ENCODE peak calls at places on chromosomes 3 and 15, in six cellular contexts. One of them, this sample, is unnamed.

GRCh38 chr3:37694236-37694635 is 167.4 kb upstream of the CTDSPL start:
- DNase-seq in K562: no peak
- DNase-seq in H1: no peak
- DNase-seq in HepG2: no peak
- DNase-seq in GM12892: no peak
- DNase-seq in GM12878: no peak
- DNase-seq in this sample: no peak

GRCh38 chr3:164526250-164526649 is 552.0 kb downstream of the SI start:
- DNase-seq in GM12892: no peak
- DNase-seq in H1: no peak
- DNase-seq in K562: no peak
- DNase-seq in HepG2: no peak
- DNase-seq in GM12878: no peak
- DNase-seq in this sample: no peak

GRCh38 chr15:56537881-56538280 is 72.9 kb upstream of the MNS1 start:
- DNase-seq in H1: no peak
- DNase-seq in K562: no peak
- DNase-seq in GM12878: no peak
- DNase-seq in HepG2: no peak
- DNase-seq in GM12892: no peak
- DNase-seq in this sample: no peak

GRCh38 chr3:155031191-155031590 is 48.9 kb upstream of the MME start:
- DNase-seq in K562: no peak
- DNase-seq in HepG2: no peak
- DNase-seq in GM12892: no peak
- DNase-seq in H1: no peak
- DNase-seq in GM12878: no peak
- DNase-seq in this sample: no peak

GRCh38 chr15:83446904-83447708 is at the start of gene SH3GL3:
- DNase-seq in HepG2: no peak
- DNase-seq in GM12878: no peak
- DNase-seq in K562: peak
- DNase-seq in GM12892: no peak
- DNase-seq in H1: peak
- DNase-seq in this sample: no peak

GRCh38 chr3:182795383-182795782 is 2.1 kb downstream of the ATP11B start:
- DNase-seq in GM12878: no peak
- DNase-seq in GM12892: peak
- DNase-seq in K562: peak
- DNase-seq in HepG2: no peak
- DNase-seq in H1: no peak
- DNase-seq in this sample: peak

GRCh38 chr3:138863776-138864113 is 29.0 kb upstream of the PIK3CB start:
- DNase-seq in GM12878: no peak
- DNase-seq in K562: no peak
- DNase-seq in GM12892: no peak
- DNase-seq in HepG2: no peak
- DNase-seq in H1: no peak
- DNase-seq in this sample: no peak

GRCh38 chr3:122563717-122564025 is 429 bp downstream of the PARP9 start:
- DNase-seq in K562: no peak
- DNase-seq in GM12892: no peak
- DNase-seq in GM12878: no peak
- DNase-seq in H1: no peak
- DNase-seq in HepG2: no peak
- DNase-seq in this sample: no peak

GRCh38 chr3:37291275-37291700 is 116.9 kb upstream of the LRRFIP2 start:
- DNase-seq in HepG2: no peak
- DNase-seq in GM12892: no peak
- DNase-seq in H1: no peak
- DNase-seq in GM12878: no peak
- DNase-seq in K562: peak
- DNase-seq in this sample: no peak

GRCh38 chr3:104546301-104546700 is 820.4 kb upstream of the ALCAM start:
- DNase-seq in H1: no peak
- DNase-seq in GM12878: no peak
- DNase-seq in GM12892: no peak
- DNase-seq in HepG2: no peak
- DNase-seq in K562: no peak
- DNase-seq in this sample: no peak

GRCh38 chr15:66053991-66054390 is 184.7 kb downstream of the RAB11A start:
- DNase-seq in GM12892: no peak
- DNase-seq in HepG2: no peak
- DNase-seq in GM12878: no peak
- DNase-seq in H1: no peak
- DNase-seq in K562: no peak
- DNase-seq in this sample: no peak

GRCh38 chr15:36499751-36500389 is 79.6 kb upstream of the CDIN1 start:
- DNase-seq in HepG2: no peak
- DNase-seq in H1: no peak
- DNase-seq in GM12892: no peak
- DNase-seq in GM12878: no peak
- DNase-seq in K562: no peak
- DNase-seq in this sample: no peak

GRCh38 chr3:125003369-125003853 is 52.4 kb downstream of the HEG1 start:
- DNase-seq in GM12892: no peak
- DNase-seq in H1: no peak
- DNase-seq in GM12878: no peak
- DNase-seq in K562: no peak
- DNase-seq in HepG2: peak
- DNase-seq in this sample: no peak

GRCh38 chr3:189744235-189744634 is 113.0 kb downstream of the TP63 start:
- DNase-seq in GM12878: no peak
- DNase-seq in H1: no peak
- DNase-seq in GM12892: no peak
- DNase-seq in HepG2: no peak
- DNase-seq in K562: no peak
- DNase-seq in this sample: no peak

GRCh38 chr3:150784747-150785125 is 21.8 kb upstream of the SIAH2 start:
- DNase-seq in H1: no peak
- DNase-seq in GM12878: no peak
- DNase-seq in HepG2: no peak
- DNase-seq in GM12892: no peak
- DNase-seq in K562: no peak
- DNase-seq in this sample: no peak

GRCh38 chr15:85691350-85692240 is 103.1 kb downstream of the KLHL25 start:
- DNase-seq in GM12878: peak
- DNase-seq in HepG2: no peak
- DNase-seq in GM12892: no peak
- DNase-seq in H1: no peak
- DNase-seq in K562: no peak
- DNase-seq in this sample: no peak

GRCh38 chr15:63250312-63250965 is 27.0 kb upstream of the APH1B start:
- DNase-seq in HepG2: no peak
- DNase-seq in H1: no peak
- DNase-seq in GM12892: no peak
- DNase-seq in K562: no peak
- DNase-seq in GM12878: no peak
- DNase-seq in this sample: no peak

GRCh38 chr15:23441204-23441603 is 5.8 kb downstream of the GOLGA6L2 start:
- DNase-seq in H1: no peak
- DNase-seq in GM12892: no peak
- DNase-seq in HepG2: no peak
- DNase-seq in GM12878: no peak
- DNase-seq in K562: no peak
- DNase-seq in this sample: no peak

GRCh38 chr3:30518201-30518864 is 88.1 kb upstream of the TGFBR2 start:
- DNase-seq in GM12878: no peak
- DNase-seq in H1: no peak
- DNase-seq in HepG2: peak
- DNase-seq in GM12892: no peak
- DNase-seq in K562: no peak
- DNase-seq in this sample: no peak

GRCh38 chr3:152943645-152944044 is 108.7 kb downstream of the P2RY1 start:
- DNase-seq in GM12892: no peak
- DNase-seq in HepG2: no peak
- DNase-seq in H1: no peak
- DNase-seq in K562: no peak
- DNase-seq in GM12878: no peak
- DNase-seq in this sample: no peak

GRCh38 chr3:73419993-73420392 is 204.7 kb downstream of the PDZRN3 start:
- DNase-seq in HepG2: no peak
- DNase-seq in GM12892: no peak
- DNase-seq in K562: no peak
- DNase-seq in GM12878: no peak
- DNase-seq in H1: no peak
- DNase-seq in this sample: no peak

GRCh38 chr3:73418636-73419035 is 206.1 kb downstream of the PDZRN3 start:
- DNase-seq in H1: no peak
- DNase-seq in HepG2: no peak
- DNase-seq in GM12878: no peak
- DNase-seq in GM12892: no peak
- DNase-seq in K562: no peak
- DNase-seq in this sample: no peak

GRCh38 chr3:73423133-73423532 is 201.6 kb downstream of the PDZRN3 start:
- DNase-seq in GM12878: no peak
- DNase-seq in K562: no peak
- DNase-seq in GM12892: no peak
- DNase-seq in HepG2: no peak
- DNase-seq in H1: no peak
- DNase-seq in this sample: no peak

GRCh38 chr3:73422556-73422955 is 202.2 kb downstream of the PDZRN3 start:
- DNase-seq in HepG2: no peak
- DNase-seq in H1: no peak
- DNase-seq in K562: no peak
- DNase-seq in GM12878: no peak
- DNase-seq in GM12892: no peak
- DNase-seq in this sample: no peak

DNA sequence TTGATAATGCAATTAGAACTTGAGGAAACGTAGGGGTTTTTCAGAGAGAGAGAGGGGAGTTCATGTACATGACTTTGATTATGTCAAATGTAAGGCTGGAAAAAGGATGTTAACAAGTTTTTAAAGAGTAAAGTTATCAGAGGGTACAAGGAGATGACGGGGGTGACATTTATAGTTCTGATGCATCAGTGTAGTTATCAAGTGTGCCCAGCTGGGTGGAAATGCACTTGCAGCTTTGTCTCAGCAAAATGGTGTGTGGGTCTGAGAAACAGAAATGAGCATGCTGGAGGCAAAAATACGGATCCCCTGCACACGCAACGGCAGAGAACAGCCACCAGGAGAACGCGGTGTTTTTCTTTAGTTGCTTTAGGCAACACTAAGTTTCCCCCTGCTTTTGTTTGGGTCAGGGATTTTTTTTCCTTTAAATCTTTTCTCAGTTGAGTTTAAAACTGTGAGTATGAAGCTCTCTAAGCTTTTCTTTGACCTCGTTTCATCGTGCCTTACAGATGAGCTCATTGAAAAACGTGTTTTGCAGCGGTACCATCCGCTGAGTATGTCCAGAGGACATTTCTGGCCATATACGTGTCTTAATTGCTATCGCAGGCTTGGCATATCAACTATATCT is 205.4 kb downstream of the PDZRN3 start:
- DNase-seq in HepG2: no peak
- DNase-seq in GM12892: no peak
- DNase-seq in GM12878: no peak
- DNase-seq in K562: no peak
- DNase-seq in H1: no peak
- DNase-seq in this sample: no peak
- TF ChIP-seq POLR2A in HepG2: no peak
- TF ChIP-seq POLR2A in GM12892: no peak
- TF ChIP-seq POLR2A in GM12878: no peak
- TF ChIP-seq POLR2A in K562: no peak
- TF ChIP-seq POLR2A in H1: no peak
- TF ChIP-seq POLR2A in this sample: no peak

DNA sequence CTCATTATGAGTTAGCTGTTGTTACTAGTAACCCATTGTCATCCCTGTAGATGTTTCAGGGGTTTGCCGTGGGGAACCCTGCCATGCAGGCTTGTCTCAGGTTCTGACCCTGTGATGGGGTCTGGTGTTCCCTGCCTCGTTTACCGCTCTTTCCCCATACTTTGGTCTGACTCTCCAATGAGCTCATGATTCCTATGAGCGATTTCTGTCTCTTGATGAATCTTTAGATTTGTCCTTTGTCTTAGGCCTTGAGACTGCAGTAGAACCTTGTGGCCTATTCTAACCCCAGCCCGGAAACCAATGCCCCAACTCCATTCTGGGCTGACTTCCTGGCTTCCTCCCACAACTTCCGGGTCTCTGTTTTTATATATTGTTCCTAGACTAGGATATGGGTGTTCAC is 11.3 kb upstream of the IQGAP1 start:
- DNase-seq in K562: no peak
- DNase-seq in GM12878: no peak
- DNase-seq in HepG2: no peak
- DNase-seq in H1: no peak
- DNase-seq in GM12892: no peak
- DNase-seq in this sample: no peak
- TF ChIP-seq TAF1 in K562: no peak
- TF ChIP-seq TAF1 in GM12878: no peak
- TF ChIP-seq TAF1 in HepG2: no peak
- TF ChIP-seq TAF1 in H1: no peak
- TF ChIP-seq TAF1 in GM12892: no peak
- TF ChIP-seq TAF1 in this sample: no peak

GRCh38 chr3:48692551-48692950 is 6.8 kb upstream of the NCKIPSD start:
- DNase-seq in K562: no peak
- DNase-seq in GM12878: no peak
- DNase-seq in H1: no peak
- DNase-seq in HepG2: no peak
- DNase-seq in GM12892: no peak
- DNase-seq in this sample: no peak

GRCh38 chr3:48688032-48688736 is 2.5 kb upstream of the NCKIPSD start:
- DNase-seq in K562: no peak
- DNase-seq in HepG2: no peak
- DNase-seq in H1: no peak
- DNase-seq in GM12878: no peak
- DNase-seq in GM12892: no peak
- DNase-seq in this sample: no peak

GRCh38 chr3:48688737-48689075 is 3.0 kb upstream of the NCKIPSD start:
- DNase-seq in HepG2: no peak
- DNase-seq in GM12892: no peak
- DNase-seq in H1: no peak
- DNase-seq in K562: no peak
- DNase-seq in GM12878: no peak
- DNase-seq in this sample: no peak

GRCh38 chr3:48689384-48689783 is 3.7 kb upstream of the NCKIPSD start:
- DNase-seq in H1: no peak
- DNase-seq in HepG2: no peak
- DNase-seq in GM12892: no peak
- DNase-seq in K562: no peak
- DNase-seq in GM12878: no peak
- DNase-seq in this sample: no peak

GRCh38 chr3:48690846-48691458 is 5.2 kb upstream of the NCKIPSD start:
- DNase-seq in HepG2: no peak
- DNase-seq in GM12878: no peak
- DNase-seq in GM12892: no peak
- DNase-seq in K562: no peak
- DNase-seq in H1: no peak
- DNase-seq in this sample: no peak
- TF ChIP-seq POLR2AphosphoS5 in HepG2: no peak
- TF ChIP-seq POLR2AphosphoS5 in GM12878: peak
- TF ChIP-seq POLR2AphosphoS5 in GM12892: peak
- TF ChIP-seq POLR2AphosphoS5 in K562: no peak
- TF ChIP-seq POLR2AphosphoS5 in H1: peak
- TF ChIP-seq POLR2AphosphoS5 in this sample: peak

DNA sequence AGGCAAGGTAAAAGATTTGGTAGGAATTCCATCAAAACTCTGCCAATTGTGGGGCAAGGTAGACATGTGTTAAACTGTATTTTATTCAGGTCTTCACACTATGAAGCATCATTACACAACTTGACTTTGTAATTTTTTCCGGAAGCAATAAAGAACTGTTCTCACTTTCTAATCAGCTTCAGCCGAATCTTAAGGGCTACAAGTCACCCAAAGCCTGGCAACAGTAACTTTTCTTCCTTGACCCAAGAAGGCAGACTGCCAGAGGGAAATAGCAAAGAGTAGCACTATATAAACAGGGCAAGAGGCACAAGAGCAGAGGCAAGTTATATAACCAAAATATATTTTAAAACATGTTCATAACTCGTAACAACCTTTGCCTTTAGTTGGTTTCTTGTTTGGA is 1.5 kb downstream of the SLTM start:
- DNase-seq in HepG2: peak
- DNase-seq in GM12892: no peak
- DNase-seq in K562: no peak
- DNase-seq in H1: no peak
- DNase-seq in GM12878: peak
- DNase-seq in this sample: peak
- TF ChIP-seq POLR2A in HepG2: no peak
- TF ChIP-seq POLR2A in GM12892: no peak
- TF ChIP-seq POLR2A in K562: no peak
- TF ChIP-seq POLR2A in H1: no peak
- TF ChIP-seq POLR2A in GM12878: no peak
- TF ChIP-seq POLR2A in this sample: no peak

This sample was measured in GM12891.